ENCODE peak calls at places on chromosomes 4 and X, in five cellular contexts. L, E, Z, T and V are unnamed samples.

GRCh38 chr4:8653326-8654000 is 60.9 kb downstream of the CPZ start:
- DNase-seq in Z (no peak), E (no peak), T (no peak), L (peak), V (no peak)

GRCh38 chr4:82201303-82201702 is 172.5 kb downstream of the HNRNPD start:
- DNase-seq in L (no peak), Z (no peak), T (no peak), E (no peak), V (no peak)

GRCh38 chr4:30776921-30777415 is 56.8 kb downstream of the PCDH7 start:
- DNase-seq in Z (peak), L (no peak), T (no peak), E (no peak), V (no peak)

GRCh38 chr4:180827610-180828009 is 1415.6 kb upstream of the TENM3 start:
- DNase-seq in T (peak), Z (peak), L (peak), E (no peak), V (peak)

GRCh38 chr4:95267081-95267480 is 281.7 kb downstream of the UNC5C start:
- DNase-seq in T (peak), Z (peak), L (no peak), E (no peak), V (peak)

GRCh38 chrX:129176710-129177109 is 346.6 kb downstream of the SMARCA1 start:
- DNase-seq in E (no peak), T (no peak), Z (no peak), L (no peak), V (no peak)

GRCh38 chrX:109774706-109775105 is 41.6 kb upstream of the ACSL4 start:
- DNase-seq in E (no peak), T (peak), L (no peak), Z (no peak), V (peak)

GRCh38 chr4:184439856-184440592 is 34.3 kb downstream of the IRF2 start:
- DNase-seq in E (no peak), Z (no peak), L (no peak), T (peak), V (no peak)

GRCh38 chr4:21641696-21642095 is 306.9 kb downstream of the KCNIP4 start:
- DNase-seq in Z (no peak), T (no peak), L (no peak), E (no peak), V (no peak)

GRCh38 chrX:330726-331144 is 12.1 kb upstream of the GTPBP6 start:
- DNase-seq in Z (no peak), E (no peak), T (no peak), L (no peak), V (no peak)

GRCh38 chrX:14936561-14936960 is 63.3 kb downstream of the MOSPD2 start:
- DNase-seq in Z (peak), T (peak), E (no peak), L (no peak), V (peak)

GRCh38 chr4:71697031-71697430 is 86.8 kb downstream of the GC start:
- DNase-seq in E (no peak), L (no peak), Z (peak), T (no peak), V (no peak)

GRCh38 chr4:41363384-41363981 is 106.8 kb downstream of the UCHL1 start:
- DNase-seq in T (no peak), Z (peak), E (no peak), L (peak), V (peak)

GRCh38 chrX:105297041-105297440 is 76.5 kb upstream of the TEX13A start:
- DNase-seq in E (no peak), L (no peak), T (no peak), Z (no peak), V (no peak)

GRCh38 chr4:80143305-80143679 is 54.0 kb upstream of the PRDM8 start:
- DNase-seq in L (no peak), T (no peak), E (no peak), Z (peak), V (no peak)

GRCh38 chr4:137310593-137311490 is 221.5 kb downstream of the PCDH18 start:
- DNase-seq in E (no peak), T (peak), L (no peak), Z (no peak), V (peak)

GRCh38 chrX:107773206-107773605 is 2.4 kb downstream of the TSC22D3 start:
- DNase-seq in Z (peak), T (no peak), E (no peak), L (peak), V (no peak)

GRCh38 chr4:75180790-75181776 is 248.2 kb downstream of the PARM1 start:
- DNase-seq in T (no peak), Z (peak), E (no peak), L (peak), V (peak)

GRCh38 chr4:94757192-94758140 is at the start of gene BMPR1B:
- DNase-seq in E (peak), T (peak), L (peak), Z (peak), V (peak)

GRCh38 chrX:147901476-147902126 is 10.1 kb upstream of the FMR1 start:
- DNase-seq in L (no peak), Z (no peak), E (no peak), T (no peak), V (no peak)

GRCh38 chr4:7871356-7871755 is 68.3 kb downstream of the AFAP1 start:
- DNase-seq in Z (no peak), L (no peak), E (no peak), T (no peak), V (no peak)

GRCh38 chr4:113943863-113944262 is 35.6 kb downstream of the ARSJ start:
- DNase-seq in Z (no peak), E (no peak), L (no peak), T (peak), V (no peak)

GRCh38 chr4:151659631-151660030 is 101.2 kb downstream of the GATB start:
- DNase-seq in Z (no peak), L (no peak), T (no peak), E (no peak), V (peak)

GRCh38 chrX:66200855-66201795 is 37.1 kb downstream of the HEPH start:
- DNase-seq in L (no peak), T (peak), E (no peak), Z (no peak), V (peak)

GRCh38 chrX:101749436-101749835 is 89.8 kb upstream of the ARMCX2 start:
- DNase-seq in E (no peak), T (no peak), Z (peak), L (no peak), V (no peak)

GRCh38 chr4:184802203-184803015 is 23.4 kb downstream of the ACSL1 start:
- DNase-seq in E (no peak), L (no peak), T (peak), Z (no peak), V (peak)

DNA sequence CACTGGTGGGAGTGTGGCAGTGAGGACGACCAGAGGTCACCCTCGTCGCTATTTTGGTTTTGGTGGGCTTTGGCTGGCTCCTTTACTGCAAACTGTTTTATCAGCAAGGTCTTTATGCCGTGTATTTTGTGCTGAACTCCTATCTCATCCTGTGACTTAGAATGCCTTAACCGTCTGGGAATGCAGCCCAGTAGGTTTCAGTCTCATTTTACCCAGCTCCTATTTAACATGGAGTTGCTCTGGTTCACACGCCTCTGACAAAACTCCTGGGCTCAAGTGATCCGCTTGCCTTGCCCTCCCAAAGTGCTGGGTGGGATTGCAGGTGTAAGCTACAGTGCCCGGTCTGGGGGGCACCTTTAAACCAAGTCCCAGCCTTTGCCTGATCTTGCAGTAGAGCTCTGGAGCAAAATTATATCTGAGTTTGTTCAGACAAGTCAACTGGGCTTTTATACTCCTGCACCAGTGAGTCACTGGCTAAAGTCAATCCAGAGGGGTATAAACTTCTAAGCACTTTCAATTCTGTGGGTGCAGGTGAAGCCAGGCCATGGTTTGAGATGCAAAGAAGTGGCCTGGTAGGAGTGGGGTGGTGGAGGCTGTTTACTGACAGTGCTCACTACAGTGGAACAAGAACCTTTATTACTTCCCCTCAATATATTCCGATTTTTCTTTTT is 50.2 kb downstream of the MGST2 start:
- DNase-seq in L (no peak), Z (peak), E (no peak), T (peak), V (no peak)
- H2BK5ac ChIP-seq in L (no peak), Z (no peak), E (no peak), T (no peak), V (no peak)

DNA sequence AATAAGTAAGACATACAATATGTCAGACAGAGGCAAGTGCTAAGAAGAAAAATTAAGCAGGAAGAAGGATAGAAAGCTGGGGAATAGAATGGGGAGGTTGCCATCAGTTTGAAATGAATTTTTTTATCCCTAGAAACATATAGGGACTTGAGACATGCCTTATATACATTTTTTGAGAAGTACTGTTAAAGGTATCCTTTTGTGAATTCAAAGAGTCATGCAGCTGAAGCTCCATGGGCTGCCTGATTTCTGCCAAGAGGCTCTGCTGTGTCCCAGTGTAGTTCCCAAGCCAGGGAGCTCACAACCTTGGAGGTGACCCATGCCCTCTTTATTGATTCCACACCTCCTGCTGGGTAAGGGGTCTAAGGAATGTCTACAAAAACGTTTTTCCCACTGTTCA is 564.6 kb upstream of the DIPK2B start:
- DNase-seq in E (no peak), Z (no peak), L (no peak), T (no peak), V (no peak)
- H3K9ac ChIP-seq in E (no peak), Z (no peak), L (no peak), T (peak), V (peak)

DNA sequence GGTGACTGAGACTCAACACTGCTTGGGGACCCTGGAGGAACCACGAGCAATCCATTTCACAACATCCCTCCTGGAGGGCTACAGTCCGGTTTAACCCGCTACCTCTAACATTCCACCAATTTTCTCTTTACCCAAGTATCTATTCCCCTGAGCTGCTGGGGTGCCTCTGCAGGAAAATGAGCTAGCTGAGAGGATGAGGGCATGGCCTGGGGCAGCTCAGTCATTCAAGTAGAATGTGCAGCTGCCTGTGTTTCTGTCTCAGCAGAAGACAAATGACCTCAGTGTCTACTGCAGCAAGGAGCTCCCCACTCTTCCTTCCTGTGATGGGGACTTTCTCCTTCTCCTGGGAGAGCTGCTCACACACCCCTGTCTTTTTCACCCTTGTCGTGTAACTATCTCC is 120.8 kb downstream of the ZNF518B start:
- DNase-seq in Z (peak), L (no peak), T (no peak), E (no peak), V (no peak)
- H4K8ac ChIP-seq in Z (no peak), L (no peak), T (no peak), E (no peak), V (no peak)

DNA sequence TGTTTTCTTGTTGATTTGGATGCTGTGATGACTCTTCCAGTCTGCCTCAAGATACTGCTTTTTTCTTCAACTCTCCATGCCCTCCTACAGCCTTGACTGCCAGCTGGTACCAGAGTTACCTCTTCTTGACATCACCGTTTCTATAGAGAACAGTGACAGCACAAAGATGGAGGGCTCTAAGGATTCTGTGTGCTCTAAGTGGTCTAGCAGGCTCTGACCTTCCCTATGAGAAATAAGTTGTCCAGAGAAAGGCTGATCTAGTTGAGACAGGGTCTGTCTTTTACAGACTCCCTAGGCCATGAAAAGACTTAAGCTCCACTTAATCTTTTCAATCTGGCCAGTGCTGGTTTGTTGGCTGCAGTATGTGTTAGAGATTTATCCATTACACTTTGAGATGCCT is at the start of gene AKAP4:
- DNase-seq in T (no peak), L (no peak), E (no peak), Z (no peak), V (no peak)
- H2BK5ac ChIP-seq in T (no peak), L (no peak), E (no peak), Z (no peak), V (no peak)

GRCh38 chr4:79121223-79121622 is 182.0 kb upstream of the PAQR3 start:
- DNase-seq in E (no peak), Z (no peak), L (no peak), T (no peak), V (no peak)
- H3K9ac ChIP-seq in E (no peak), Z (no peak), L (no peak), T (no peak), V (no peak)

DNA sequence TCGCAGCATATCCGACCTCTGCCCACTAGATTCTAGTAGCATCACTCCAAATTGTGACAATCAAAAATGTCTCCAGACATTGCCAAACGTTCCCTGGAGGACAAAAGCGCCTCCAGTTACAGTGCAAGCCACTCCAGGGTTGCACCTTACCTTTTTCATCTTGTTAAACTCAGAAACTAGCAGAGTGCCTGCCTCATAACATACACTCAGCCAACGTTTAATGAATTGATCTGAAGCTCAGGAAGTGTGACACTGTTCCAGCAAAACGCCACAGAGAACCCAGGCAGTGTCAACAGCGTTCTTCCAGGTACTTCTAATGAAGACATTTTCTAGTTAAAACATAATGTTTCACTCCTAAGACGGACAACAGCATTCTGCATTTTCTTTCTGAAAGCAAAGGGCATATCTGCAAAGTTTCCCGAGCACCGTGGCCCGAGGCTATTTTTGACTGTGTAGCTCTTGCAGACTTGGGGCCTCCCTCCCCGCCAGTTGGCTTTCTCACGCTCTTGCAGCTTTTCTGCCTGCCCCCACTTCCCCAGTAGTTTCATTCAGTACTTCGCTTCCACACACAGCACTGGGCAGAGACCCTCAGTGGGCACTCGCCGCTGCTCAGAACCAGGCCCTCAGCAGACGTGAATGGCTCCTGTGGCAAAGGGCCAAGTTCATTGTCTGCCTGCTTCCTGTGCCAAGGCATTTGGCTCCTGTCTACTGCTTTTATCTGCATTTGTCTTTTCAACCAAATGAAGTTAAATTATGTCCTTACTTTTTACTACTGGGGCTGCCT is 133.4 kb upstream of the TTC29 start:
- DNase-seq in Z (no peak), E (no peak), T (no peak), L (no peak), V (no peak)
- H4K8ac ChIP-seq in Z (no peak), E (no peak), T (no peak), L (no peak), V (no peak)

GRCh38 chr4:112517911-112518310 is 1.9 kb upstream of the NEUROG2 start:
- DNase-seq in L (no peak), T (no peak), Z (no peak), E (no peak), V (no peak)
- H2BK5ac ChIP-seq in L (no peak), T (no peak), Z (no peak), E (no peak), V (no peak)